ENCODE peak calls at places on chromosomes 6 and 20, in eight cellular contexts. K is cardiac fibroblast, I is cardiac muscle cell, C is C1 segment of cervical spinal cord, Q is NCI-H1694 treated with DMSO at 0.1 percent for 48 hours, R is AG04450, G is GM23248, V is SJSA1. H is an unnamed sample.
A peak's percentile ranks its signal among the peaks of the same experiment; 100 is the strongest.

GRCh38 chr6:156686940-156687874 is 90.0 kb upstream of the ARID1B start:
- DNase-seq in K (peak; percentile 94), R (peak; percentile 55), C (peak; percentile 92), V (peak; percentile 87), G (peak; percentile 93), Q (peak; percentile 88), I (peak; percentile 90), H (peak; percentile 70)

GRCh38 chr6:5677219-5678000 is 329.3 kb downstream of the NRN1 start:
- DNase-seq in R (no peak), I (no peak), K (peak; percentile 16), Q (no peak), G (peak; percentile 35), C (no peak), V (no peak), H (peak; percentile 37)

GRCh38 chr6:100311707-100312266 is 152.9 kb downstream of the SIM1 start:
- DNase-seq in G (peak; percentile 7), I (no peak), K (no peak), C (no peak), Q (no peak), R (peak; percentile 6), V (no peak), H (no peak)

GRCh38 chr20:5041433-5041832 is 40.1 kb upstream of the SLC23A2 start:
- DNase-seq in V (no peak), Q (no peak), I (no peak), C (no peak), K (peak; percentile 77), R (no peak), G (peak; percentile 90), H (no peak)

GRCh38 chr6:145070791-145071190 is 664.5 kb downstream of the EPM2A start:
- DNase-seq in Q (no peak), C (no peak), G (peak; percentile 73), V (no peak), I (no peak), K (no peak), R (peak; percentile 46), H (no peak)

GRCh38 chr6:13331516-13332348 is 3.4 kb upstream of the TBC1D7 start:
- DNase-seq in I (peak; percentile 45), C (no peak), R (no peak), K (peak; percentile 56), V (no peak), G (peak; percentile 49), Q (peak; percentile 37), H (peak; percentile 25)

GRCh38 chr6:156269751-156270369 is 507.3 kb upstream of the ARID1B start:
- DNase-seq in I (no peak), K (no peak), R (no peak), C (no peak), G (no peak), Q (no peak), V (no peak), H (no peak)

GRCh38 chr20:33584976-33585375 is 77.2 kb upstream of the C20orf144 start:
- DNase-seq in R (no peak), Q (no peak), G (peak; percentile 36), V (no peak), C (no peak), I (no peak), K (no peak), H (no peak)

GRCh38 chr6:25138024-25138696 is 141.0 kb upstream of the CARMIL1 start:
- DNase-seq in I (no peak), C (peak; percentile 21), K (peak; percentile 90), G (peak; percentile 88), Q (no peak), V (peak; percentile 64), R (peak; percentile 23), H (peak; percentile 84)

GRCh38 chr6:150539568-150539967 is 60.1 kb upstream of the PLEKHG1 start:
- DNase-seq in Q (no peak), R (no peak), K (no peak), G (no peak), I (no peak), C (no peak), V (no peak), H (no peak)

GRCh38 chr20:23048283-23049200 is 930 bp downstream of the THBD start:
- DNase-seq in K (peak; percentile 46), C (no peak), I (peak; percentile 60), R (no peak), Q (no peak), G (peak; percentile 78), V (peak; percentile 60), H (no peak)

GRCh38 chr6:163775313-163775712 is 360.8 kb downstream of the QKI start:
- DNase-seq in I (no peak), R (no peak), C (no peak), K (no peak), G (no peak), V (no peak), Q (no peak), H (peak; percentile 64)

GRCh38 chr6:139597781-139598368 is 223.4 kb upstream of the CITED2 start:
- DNase-seq in K (peak; percentile 99), R (peak; percentile 95), G (peak; percentile 96), I (no peak), Q (no peak), C (peak; percentile 9), V (peak; percentile 65), H (peak; percentile 82)

GRCh38 chr6:87645080-87645479 is 55.1 kb downstream of the ORC3 start:
- DNase-seq in I (no peak), G (no peak), C (no peak), V (no peak), K (no peak), R (no peak), Q (no peak), H (no peak)

GRCh38 chr6:20292905-20293304 is 80.6 kb upstream of the MBOAT1 start:
- DNase-seq in R (no peak), C (no peak), K (no peak), G (no peak), V (no peak), I (no peak), Q (no peak), H (no peak)

GRCh38 chr20:45545754-45546453 is 1.3 kb downstream of the EPPIN start:
- DNase-seq in Q (no peak), K (peak; percentile 50), R (peak; percentile 1), C (no peak), V (no peak), I (peak; percentile 41), G (peak; percentile 75), H (peak; percentile 39)

GRCh38 chr6:134984821-134985220 is 34.9 kb upstream of the ALDH8A1 start:
- DNase-seq in C (no peak), R (peak; percentile 8), V (no peak), K (peak; percentile 19), I (no peak), G (peak; percentile 4), Q (no peak), H (peak; percentile 41)

GRCh38 chr6:138285800-138286199 is 67.5 kb upstream of the PBOV1 start:
- DNase-seq in G (no peak), K (no peak), C (no peak), R (no peak), I (no peak), Q (no peak), V (no peak), H (no peak)

GRCh38 chr20:16580127-16580526 is 6.9 kb upstream of the KIF16B start:
- DNase-seq in Q (no peak), K (peak; percentile 85), V (no peak), I (no peak), C (no peak), G (peak; percentile 90), R (no peak), H (peak; percentile 92)

GRCh38 chr6:39043776-39044175 is 4.8 kb upstream of the GLP1R start:
- DNase-seq in R (no peak), C (no peak), K (no peak), Q (no peak), G (no peak), I (no peak), V (no peak), H (no peak)

GRCh38 chr20:48523191-48523757 is 304.5 kb downstream of the PREX1 start:
- DNase-seq in R (no peak), I (peak; percentile 95), Q (no peak), C (no peak), V (peak; percentile 48), K (peak; percentile 82), G (peak; percentile 69), H (peak; percentile 77)

GRCh38 chr6:142112451-142113061 is 20.2 kb upstream of the GJE1 start:
- DNase-seq in V (peak; percentile 76), C (peak; percentile 6), K (peak; percentile 86), R (peak; percentile 53), I (peak; percentile 89), G (peak; percentile 75), Q (peak; percentile 54), H (peak; percentile 81)

GRCh38 chr6:136550330-136551071 is at the start of gene MAP7:
- DNase-seq in V (no peak), K (peak; percentile 10), Q (no peak), G (peak; percentile 75), I (peak; percentile 89), R (no peak), C (peak; percentile 63), H (peak; percentile 86)

GRCh38 chr6:133983099-133983939 is 30.3 kb downstream of the TBPL1 start:
- DNase-seq in K (peak; percentile 78), V (peak; percentile 59), R (no peak), Q (no peak), I (no peak), G (no peak), C (no peak), H (peak; percentile 80)

GRCh38 chr6:98847767-98848538 is 13.6 kb downstream of the POU3F2 start:
- DNase-seq in I (peak; percentile 34), R (no peak), K (peak; percentile 14), V (no peak), G (no peak), C (no peak), Q (no peak), H (no peak)

GRCh38 chr6:8027965-8028651 is 36.1 kb downstream of the BLOC1S5 start:
- DNase-seq in Q (no peak), C (no peak), R (no peak), G (peak; percentile 58), K (peak; percentile 67), V (no peak), I (no peak), H (no peak)

GRCh38 chr20:14947536-14947935 is 610.1 kb upstream of the FLRT3 start:
- DNase-seq in K (no peak), V (no peak), I (no peak), C (no peak), R (no peak), Q (no peak), G (no peak), H (no peak)

GRCh38 chr6:10381133-10381829 is 33.6 kb downstream of the TFAP2A start:
- DNase-seq in C (no peak), I (peak; percentile 35), R (no peak), V (no peak), G (no peak), K (no peak), Q (no peak), H (no peak)

GRCh38 chr6:11043961-11044711 is at the start of gene ELOVL2:
- DNase-seq in G (peak; percentile 74), I (peak; percentile 83), Q (peak; percentile 25), V (peak; percentile 62), R (no peak), C (no peak), K (peak; percentile 62), H (no peak)

GRCh38 chr20:41507851-41508250 is 110.3 kb downstream of the CHD6 start:
- DNase-seq in R (no peak), I (no peak), K (no peak), G (no peak), Q (no peak), V (no peak), C (no peak), H (no peak)

H was measured in MCF 10A.